ENCODE peak calls at places on chromosomes 12 and 14, in seven cellular contexts. One of them, this sample, is unnamed.

GRCh38 chr14:105065280-105066228 is at the start of gene GPR132:
- DNase-seq in head of caudate nucleus: no peak
- DNase-seq in left cardiac atrium: peak; percentile 48
- DNase-seq in stimulated activated CD4-positive, alpha-beta T cell treated with anti-CD3 and anti-CD28 coated beads, Interleukin-4, amount 100 ng/mL, for 48 hours: peak; percentile 80
- DNase-seq in HCT116: no peak
- DNase-seq in substantia nigra: no peak
- DNase-seq in lung microvascular endothelial cell: peak; percentile 22
- DNase-seq in this sample: peak; percentile 30

GRCh38 chr12:79381246-79382208 is 309.2 kb downstream of the PAWR start:
- DNase-seq in head of caudate nucleus: no peak
- DNase-seq in left cardiac atrium: no peak
- DNase-seq in stimulated activated CD4-positive, alpha-beta T cell treated with anti-CD3 and anti-CD28 coated beads, Interleukin-4, amount 100 ng/mL, for 48 hours: no peak
- DNase-seq in HCT116: no peak
- DNase-seq in substantia nigra: no peak
- DNase-seq in lung microvascular endothelial cell: no peak
- DNase-seq in this sample: no peak

GRCh38 chr14:103880334-103880985 is 33.1 kb upstream of the PPP1R13B start:
- DNase-seq in head of caudate nucleus: no peak
- DNase-seq in left cardiac atrium: peak; percentile 87
- DNase-seq in stimulated activated CD4-positive, alpha-beta T cell treated with anti-CD3 and anti-CD28 coated beads, Interleukin-4, amount 100 ng/mL, for 48 hours: no peak
- DNase-seq in HCT116: no peak
- DNase-seq in substantia nigra: no peak
- DNase-seq in lung microvascular endothelial cell: peak; percentile 81
- DNase-seq in this sample: peak; percentile 44

GRCh38 chr12:4153343-4153892 is 120.1 kb upstream of the CCND2 start:
- DNase-seq in head of caudate nucleus: no peak
- DNase-seq in left cardiac atrium: no peak
- DNase-seq in stimulated activated CD4-positive, alpha-beta T cell treated with anti-CD3 and anti-CD28 coated beads, Interleukin-4, amount 100 ng/mL, for 48 hours: peak; percentile 67
- DNase-seq in HCT116: no peak
- DNase-seq in substantia nigra: no peak
- DNase-seq in lung microvascular endothelial cell: no peak
- DNase-seq in this sample: no peak

GRCh38 chr12:41310367-41310766 is 122.2 kb downstream of the PDZRN4 start:
- DNase-seq in head of caudate nucleus: no peak
- DNase-seq in left cardiac atrium: no peak
- DNase-seq in stimulated activated CD4-positive, alpha-beta T cell treated with anti-CD3 and anti-CD28 coated beads, Interleukin-4, amount 100 ng/mL, for 48 hours: no peak
- DNase-seq in HCT116: no peak
- DNase-seq in substantia nigra: no peak
- DNase-seq in lung microvascular endothelial cell: no peak
- DNase-seq in this sample: no peak

GRCh38 chr12:81792666-81793065 is 33.5 kb upstream of the PPFIA2 start:
- DNase-seq in head of caudate nucleus: no peak
- DNase-seq in left cardiac atrium: no peak
- DNase-seq in stimulated activated CD4-positive, alpha-beta T cell treated with anti-CD3 and anti-CD28 coated beads, Interleukin-4, amount 100 ng/mL, for 48 hours: no peak
- DNase-seq in HCT116: no peak
- DNase-seq in substantia nigra: no peak
- DNase-seq in lung microvascular endothelial cell: no peak
- DNase-seq in this sample: no peak

GRCh38 chr12:89968151-89968699 is 259.6 kb upstream of the ATP2B1 start:
- DNase-seq in head of caudate nucleus: no peak
- DNase-seq in left cardiac atrium: no peak
- DNase-seq in stimulated activated CD4-positive, alpha-beta T cell treated with anti-CD3 and anti-CD28 coated beads, Interleukin-4, amount 100 ng/mL, for 48 hours: no peak
- DNase-seq in HCT116: no peak
- DNase-seq in substantia nigra: no peak
- DNase-seq in lung microvascular endothelial cell: no peak
- DNase-seq in this sample: no peak

GRCh38 chr14:75493580-75494130 is 28.6 kb upstream of the BATF start:
- DNase-seq in head of caudate nucleus: no peak
- DNase-seq in left cardiac atrium: no peak
- DNase-seq in stimulated activated CD4-positive, alpha-beta T cell treated with anti-CD3 and anti-CD28 coated beads, Interleukin-4, amount 100 ng/mL, for 48 hours: no peak
- DNase-seq in HCT116: no peak
- DNase-seq in substantia nigra: no peak
- DNase-seq in lung microvascular endothelial cell: no peak
- DNase-seq in this sample: no peak

GRCh38 chr12:51496907-51497306 is 72.3 kb downstream of the SLC4A8 start:
- DNase-seq in head of caudate nucleus: no peak
- DNase-seq in left cardiac atrium: no peak
- DNase-seq in stimulated activated CD4-positive, alpha-beta T cell treated with anti-CD3 and anti-CD28 coated beads, Interleukin-4, amount 100 ng/mL, for 48 hours: no peak
- DNase-seq in HCT116: no peak
- DNase-seq in substantia nigra: no peak
- DNase-seq in lung microvascular endothelial cell: no peak
- DNase-seq in this sample: no peak

GRCh38 chr14:30921305-30921704 is 46.9 kb downstream of the COCH start:
- DNase-seq in head of caudate nucleus: no peak
- DNase-seq in left cardiac atrium: no peak
- DNase-seq in stimulated activated CD4-positive, alpha-beta T cell treated with anti-CD3 and anti-CD28 coated beads, Interleukin-4, amount 100 ng/mL, for 48 hours: no peak
- DNase-seq in HCT116: no peak
- DNase-seq in substantia nigra: no peak
- DNase-seq in lung microvascular endothelial cell: peak; percentile 40
- DNase-seq in this sample: no peak

GRCh38 chr14:26204362-26204953 is 393.4 kb downstream of the NOVA1 start:
- DNase-seq in head of caudate nucleus: no peak
- DNase-seq in left cardiac atrium: no peak
- DNase-seq in stimulated activated CD4-positive, alpha-beta T cell treated with anti-CD3 and anti-CD28 coated beads, Interleukin-4, amount 100 ng/mL, for 48 hours: no peak
- DNase-seq in HCT116: no peak
- DNase-seq in substantia nigra: no peak
- DNase-seq in lung microvascular endothelial cell: peak; percentile 14
- DNase-seq in this sample: no peak

This sample was measured in posterior cingulate gyrus.